ENCODE peak calls at places on chromosomes 13 and 19, in nine cellular contexts. One of them, this sample, is unnamed.

GRCh38 chr13:73034901-73035300 is 23.9 kb upstream of the KLF5 start:
- DNase-seq in T-cell: no peak
- DNase-seq in brain microvascular endothelial cell: no peak
- DNase-seq in GM23248: no peak
- DNase-seq in left ventricle myocardium inferior: no peak
- DNase-seq in activated naive CD8-positive, alpha-beta T cell treated with anti-CD3 and anti-CD28 coated beads, Interleukin-2, amount 50 U/mL, for 24 hours: no peak
- DNase-seq in NCI-H146: no peak
- DNase-seq in iPS DF 19.7: no peak
- DNase-seq in naive thymus-derived CD4-positive, alpha-beta T cell: no peak
- DNase-seq in this sample: no peak

GRCh38 chr13:96141032-96141431 is 51.1 kb downstream of the HS6ST3 start:
- DNase-seq in T-cell: no peak
- DNase-seq in brain microvascular endothelial cell: no peak
- DNase-seq in GM23248: peak; percentile 50
- DNase-seq in left ventricle myocardium inferior: no peak
- DNase-seq in activated naive CD8-positive, alpha-beta T cell treated with anti-CD3 and anti-CD28 coated beads, Interleukin-2, amount 50 U/mL, for 24 hours: no peak
- DNase-seq in NCI-H146: no peak
- DNase-seq in iPS DF 19.7: no peak
- DNase-seq in naive thymus-derived CD4-positive, alpha-beta T cell: no peak
- DNase-seq in this sample: peak; percentile 2

GRCh38 chr13:47085346-47085745 is 188.5 kb upstream of the HTR2A start:
- DNase-seq in T-cell: no peak
- DNase-seq in brain microvascular endothelial cell: no peak
- DNase-seq in GM23248: peak; percentile 73
- DNase-seq in left ventricle myocardium inferior: no peak
- DNase-seq in activated naive CD8-positive, alpha-beta T cell treated with anti-CD3 and anti-CD28 coated beads, Interleukin-2, amount 50 U/mL, for 24 hours: no peak
- DNase-seq in NCI-H146: no peak
- DNase-seq in iPS DF 19.7: no peak
- DNase-seq in naive thymus-derived CD4-positive, alpha-beta T cell: no peak
- DNase-seq in this sample: no peak

GRCh38 chr13:113559901-113560644 is 24.5 kb upstream of the TFDP1 start:
- DNase-seq in T-cell: no peak
- DNase-seq in brain microvascular endothelial cell: no peak
- DNase-seq in GM23248: no peak
- DNase-seq in left ventricle myocardium inferior: no peak
- DNase-seq in activated naive CD8-positive, alpha-beta T cell treated with anti-CD3 and anti-CD28 coated beads, Interleukin-2, amount 50 U/mL, for 24 hours: no peak
- DNase-seq in NCI-H146: no peak
- DNase-seq in iPS DF 19.7: no peak
- DNase-seq in naive thymus-derived CD4-positive, alpha-beta T cell: no peak
- DNase-seq in this sample: no peak

GRCh38 chr19:51359294-51359693 is 6.9 kb downstream of the ETFB start:
- DNase-seq in T-cell: no peak
- DNase-seq in brain microvascular endothelial cell: peak; percentile 83
- DNase-seq in GM23248: peak; percentile 96
- DNase-seq in left ventricle myocardium inferior: no peak
- DNase-seq in activated naive CD8-positive, alpha-beta T cell treated with anti-CD3 and anti-CD28 coated beads, Interleukin-2, amount 50 U/mL, for 24 hours: no peak
- DNase-seq in NCI-H146: no peak
- DNase-seq in iPS DF 19.7: no peak
- DNase-seq in naive thymus-derived CD4-positive, alpha-beta T cell: no peak
- DNase-seq in this sample: no peak

GRCh38 chr13:103540394-103540793 is 474.2 kb upstream of the SLC10A2 start:
- DNase-seq in T-cell: no peak
- DNase-seq in brain microvascular endothelial cell: no peak
- DNase-seq in GM23248: no peak
- DNase-seq in left ventricle myocardium inferior: no peak
- DNase-seq in activated naive CD8-positive, alpha-beta T cell treated with anti-CD3 and anti-CD28 coated beads, Interleukin-2, amount 50 U/mL, for 24 hours: no peak
- DNase-seq in NCI-H146: peak; percentile 55
- DNase-seq in iPS DF 19.7: no peak
- DNase-seq in naive thymus-derived CD4-positive, alpha-beta T cell: no peak
- DNase-seq in this sample: no peak

GRCh38 chr19:4524808-4525562 is 6.7 kb upstream of the PLIN4 start:
- DNase-seq in T-cell: peak; percentile 55
- DNase-seq in brain microvascular endothelial cell: peak; percentile 28
- DNase-seq in GM23248: peak; percentile 52
- DNase-seq in left ventricle myocardium inferior: peak; percentile 58
- DNase-seq in activated naive CD8-positive, alpha-beta T cell treated with anti-CD3 and anti-CD28 coated beads, Interleukin-2, amount 50 U/mL, for 24 hours: peak; percentile 81
- DNase-seq in NCI-H146: peak; percentile 8
- DNase-seq in iPS DF 19.7: no peak
- DNase-seq in naive thymus-derived CD4-positive, alpha-beta T cell: peak; percentile 48
- DNase-seq in this sample: peak; percentile 55

GRCh38 chr19:32969549-32969948 is 2.2 kb downstream of the CEP89 start:
- DNase-seq in T-cell: no peak
- DNase-seq in brain microvascular endothelial cell: no peak
- DNase-seq in GM23248: no peak
- DNase-seq in left ventricle myocardium inferior: no peak
- DNase-seq in activated naive CD8-positive, alpha-beta T cell treated with anti-CD3 and anti-CD28 coated beads, Interleukin-2, amount 50 U/mL, for 24 hours: no peak
- DNase-seq in NCI-H146: no peak
- DNase-seq in iPS DF 19.7: no peak
- DNase-seq in naive thymus-derived CD4-positive, alpha-beta T cell: no peak
- DNase-seq in this sample: no peak

GRCh38 chr19:36876993-36877938 is 26.6 kb downstream of the ZNF345 start:
- DNase-seq in T-cell: no peak
- DNase-seq in brain microvascular endothelial cell: no peak
- DNase-seq in GM23248: no peak
- DNase-seq in left ventricle myocardium inferior: no peak
- DNase-seq in activated naive CD8-positive, alpha-beta T cell treated with anti-CD3 and anti-CD28 coated beads, Interleukin-2, amount 50 U/mL, for 24 hours: no peak
- DNase-seq in NCI-H146: no peak
- DNase-seq in iPS DF 19.7: no peak
- DNase-seq in naive thymus-derived CD4-positive, alpha-beta T cell: no peak
- DNase-seq in this sample: peak; percentile 19

GRCh38 chr13:38350114-38350617 is 515 bp downstream of the UFM1 start:
- DNase-seq in T-cell: peak; percentile 32
- DNase-seq in brain microvascular endothelial cell: peak; percentile 50
- DNase-seq in GM23248: peak; percentile 80
- DNase-seq in left ventricle myocardium inferior: peak; percentile 60
- DNase-seq in activated naive CD8-positive, alpha-beta T cell treated with anti-CD3 and anti-CD28 coated beads, Interleukin-2, amount 50 U/mL, for 24 hours: peak; percentile 58
- DNase-seq in NCI-H146: peak; percentile 78
- DNase-seq in iPS DF 19.7: no peak
- DNase-seq in naive thymus-derived CD4-positive, alpha-beta T cell: no peak
- DNase-seq in this sample: peak; percentile 85

GRCh38 chr19:16327911-16328823 is 3.5 kb downstream of the KLF2 start:
- DNase-seq in T-cell: peak; percentile 55
- DNase-seq in brain microvascular endothelial cell: no peak
- DNase-seq in GM23248: peak; percentile 93
- DNase-seq in left ventricle myocardium inferior: peak; percentile 79
- DNase-seq in activated naive CD8-positive, alpha-beta T cell treated with anti-CD3 and anti-CD28 coated beads, Interleukin-2, amount 50 U/mL, for 24 hours: peak; percentile 45
- DNase-seq in NCI-H146: no peak
- DNase-seq in iPS DF 19.7: no peak
- DNase-seq in naive thymus-derived CD4-positive, alpha-beta T cell: peak; percentile 78
- DNase-seq in this sample: peak; percentile 46

GRCh38 chr13:49098771-49099512 is 121.2 kb upstream of the MLNR start:
- DNase-seq in T-cell: no peak
- DNase-seq in brain microvascular endothelial cell: no peak
- DNase-seq in GM23248: peak; percentile 38
- DNase-seq in left ventricle myocardium inferior: no peak
- DNase-seq in activated naive CD8-positive, alpha-beta T cell treated with anti-CD3 and anti-CD28 coated beads, Interleukin-2, amount 50 U/mL, for 24 hours: no peak
- DNase-seq in NCI-H146: peak; percentile 8
- DNase-seq in iPS DF 19.7: no peak
- DNase-seq in naive thymus-derived CD4-positive, alpha-beta T cell: no peak
- DNase-seq in this sample: peak; percentile 41

GRCh38 chr13:99384468-99384867 is 77.3 kb upstream of the GPR183 start:
- DNase-seq in T-cell: peak; percentile 39
- DNase-seq in brain microvascular endothelial cell: no peak
- DNase-seq in GM23248: no peak
- DNase-seq in left ventricle myocardium inferior: no peak
- DNase-seq in activated naive CD8-positive, alpha-beta T cell treated with anti-CD3 and anti-CD28 coated beads, Interleukin-2, amount 50 U/mL, for 24 hours: peak; percentile 48
- DNase-seq in NCI-H146: no peak
- DNase-seq in iPS DF 19.7: no peak
- DNase-seq in naive thymus-derived CD4-positive, alpha-beta T cell: peak; percentile 87
- DNase-seq in this sample: no peak

GRCh38 chr19:48833977-48834376 is 2.3 kb downstream of the HSD17B14 start:
- DNase-seq in T-cell: no peak
- DNase-seq in brain microvascular endothelial cell: no peak
- DNase-seq in GM23248: no peak
- DNase-seq in left ventricle myocardium inferior: no peak
- DNase-seq in activated naive CD8-positive, alpha-beta T cell treated with anti-CD3 and anti-CD28 coated beads, Interleukin-2, amount 50 U/mL, for 24 hours: no peak
- DNase-seq in NCI-H146: no peak
- DNase-seq in iPS DF 19.7: no peak
- DNase-seq in naive thymus-derived CD4-positive, alpha-beta T cell: no peak
- DNase-seq in this sample: peak; percentile 33

GRCh38 chr19:35462476-35462953 is 14.5 kb downstream of the FFAR2 start:
- DNase-seq in T-cell: peak; percentile 59
- DNase-seq in brain microvascular endothelial cell: no peak
- DNase-seq in GM23248: no peak
- DNase-seq in left ventricle myocardium inferior: no peak
- DNase-seq in activated naive CD8-positive, alpha-beta T cell treated with anti-CD3 and anti-CD28 coated beads, Interleukin-2, amount 50 U/mL, for 24 hours: no peak
- DNase-seq in NCI-H146: no peak
- DNase-seq in iPS DF 19.7: no peak
- DNase-seq in naive thymus-derived CD4-positive, alpha-beta T cell: peak; percentile 88
- DNase-seq in this sample: peak; percentile 48

GRCh38 chr13:21020176-21020575 is 41.2 kb downstream of the LATS2 start:
- DNase-seq in T-cell: no peak
- DNase-seq in brain microvascular endothelial cell: no peak
- DNase-seq in GM23248: peak; percentile 44
- DNase-seq in left ventricle myocardium inferior: no peak
- DNase-seq in activated naive CD8-positive, alpha-beta T cell treated with anti-CD3 and anti-CD28 coated beads, Interleukin-2, amount 50 U/mL, for 24 hours: no peak
- DNase-seq in NCI-H146: no peak
- DNase-seq in iPS DF 19.7: no peak
- DNase-seq in naive thymus-derived CD4-positive, alpha-beta T cell: no peak
- DNase-seq in this sample: no peak

GRCh38 chr19:18507021-18507726 is 14.7 kb downstream of the ELL start:
- DNase-seq in T-cell: peak; percentile 32
- DNase-seq in brain microvascular endothelial cell: no peak
- DNase-seq in GM23248: no peak
- DNase-seq in left ventricle myocardium inferior: peak; percentile 65
- DNase-seq in activated naive CD8-positive, alpha-beta T cell treated with anti-CD3 and anti-CD28 coated beads, Interleukin-2, amount 50 U/mL, for 24 hours: no peak
- DNase-seq in NCI-H146: no peak
- DNase-seq in iPS DF 19.7: no peak
- DNase-seq in naive thymus-derived CD4-positive, alpha-beta T cell: no peak
- DNase-seq in this sample: no peak

GRCh38 chr13:79423801-79424642 is 18.0 kb upstream of the RBM26 start:
- DNase-seq in T-cell: no peak
- DNase-seq in brain microvascular endothelial cell: no peak
- DNase-seq in GM23248: peak; percentile 78
- DNase-seq in left ventricle myocardium inferior: no peak
- DNase-seq in activated naive CD8-positive, alpha-beta T cell treated with anti-CD3 and anti-CD28 coated beads, Interleukin-2, amount 50 U/mL, for 24 hours: no peak
- DNase-seq in NCI-H146: peak; percentile 45
- DNase-seq in iPS DF 19.7: no peak
- DNase-seq in naive thymus-derived CD4-positive, alpha-beta T cell: peak; percentile 37
- DNase-seq in this sample: peak; percentile 57

This sample was measured in DMS53.